ENCODE peak calls at places on chromosomes 12 and 14, in six cellular contexts. One of them, this sample, is unnamed.

GRCh38 chr12:40175489-40175888 is 49.3 kb upstream of the LRRK2 start:
- DNase-seq in fibroblast of mammary gland: no peak
- DNase-seq in MM.1S: no peak
- DNase-seq in astrocyte of the cerebellum: no peak
- DNase-seq in Panc1: no peak
- DNase-seq in upper lobe of right lung: no peak
- DNase-seq in this sample: no peak

GRCh38 chr14:102202944-102203343 is 63.2 kb downstream of the WDR20 start:
- DNase-seq in astrocyte of the cerebellum: no peak
- DNase-seq in MM.1S: no peak
- DNase-seq in fibroblast of mammary gland: no peak
- DNase-seq in upper lobe of right lung: no peak
- DNase-seq in Panc1: no peak
- DNase-seq in this sample: no peak

GRCh38 chr12:31220061-31220460 is 105.9 kb downstream of the SINHCAF start:
- DNase-seq in upper lobe of right lung: no peak
- DNase-seq in fibroblast of mammary gland: no peak
- DNase-seq in MM.1S: no peak
- DNase-seq in Panc1: no peak
- DNase-seq in astrocyte of the cerebellum: no peak
- DNase-seq in this sample: no peak

GRCh38 chr12:95322335-95322734 is 104.7 kb downstream of the VEZT start:
- DNase-seq in upper lobe of right lung: no peak
- DNase-seq in fibroblast of mammary gland: peak
- DNase-seq in astrocyte of the cerebellum: no peak
- DNase-seq in MM.1S: no peak
- DNase-seq in Panc1: no peak
- DNase-seq in this sample: no peak

GRCh38 chr14:96090441-96091148 is 51.4 kb downstream of the C14orf132 start:
- DNase-seq in Panc1: no peak
- DNase-seq in upper lobe of right lung: no peak
- DNase-seq in astrocyte of the cerebellum: peak
- DNase-seq in fibroblast of mammary gland: peak
- DNase-seq in MM.1S: no peak
- DNase-seq in this sample: no peak

GRCh38 chr12:129467289-129467688 is 436.5 kb downstream of the TMEM132D start:
- DNase-seq in Panc1: no peak
- DNase-seq in fibroblast of mammary gland: no peak
- DNase-seq in astrocyte of the cerebellum: no peak
- DNase-seq in upper lobe of right lung: no peak
- DNase-seq in MM.1S: no peak
- DNase-seq in this sample: no peak

GRCh38 chr12:52025301-52026172 is 18.8 kb downstream of the TAMALIN start:
- DNase-seq in upper lobe of right lung: peak
- DNase-seq in astrocyte of the cerebellum: peak
- DNase-seq in MM.1S: peak
- DNase-seq in Panc1: peak
- DNase-seq in fibroblast of mammary gland: peak
- DNase-seq in this sample: peak

GRCh38 chr14:33646692-33647260 is 304.1 kb downstream of the EGLN3 start:
- DNase-seq in fibroblast of mammary gland: peak
- DNase-seq in MM.1S: no peak
- DNase-seq in Panc1: no peak
- DNase-seq in astrocyte of the cerebellum: no peak
- DNase-seq in upper lobe of right lung: no peak
- DNase-seq in this sample: no peak

GRCh38 chr12:13342971-13343370 is 146.4 kb downstream of the EMP1 start:
- DNase-seq in MM.1S: no peak
- DNase-seq in astrocyte of the cerebellum: peak
- DNase-seq in fibroblast of mammary gland: peak
- DNase-seq in Panc1: no peak
- DNase-seq in upper lobe of right lung: no peak
- DNase-seq in this sample: no peak

GRCh38 chr12:630656-631632 is 32.3 kb downstream of the NINJ2 start:
- DNase-seq in MM.1S: peak
- DNase-seq in upper lobe of right lung: peak
- DNase-seq in astrocyte of the cerebellum: no peak
- DNase-seq in fibroblast of mammary gland: no peak
- DNase-seq in Panc1: no peak
- DNase-seq in this sample: no peak

GRCh38 chr12:6199211-6199530 is 1.0 kb upstream of the CD9 start:
- DNase-seq in Panc1: no peak
- DNase-seq in MM.1S: no peak
- DNase-seq in fibroblast of mammary gland: no peak
- DNase-seq in upper lobe of right lung: no peak
- DNase-seq in astrocyte of the cerebellum: no peak
- DNase-seq in this sample: no peak
- H3K4me3 ChIP-seq in Panc1: peak
- H3K4me3 ChIP-seq in MM.1S: no peak
- H3K4me3 ChIP-seq in fibroblast of mammary gland: no peak
- H3K4me3 ChIP-seq in upper lobe of right lung: peak
- H3K4me3 ChIP-seq in astrocyte of the cerebellum: peak
- H3K4me3 ChIP-seq in this sample: no peak

GRCh38 chr14:81219210-81219820 is 1.4 kb downstream of the GTF2A1 start:
- DNase-seq in Panc1: peak
- DNase-seq in fibroblast of mammary gland: peak
- DNase-seq in MM.1S: peak
- DNase-seq in astrocyte of the cerebellum: peak
- DNase-seq in upper lobe of right lung: peak
- DNase-seq in this sample: peak

GRCh38 chr14:81221579-81222102 is 882 bp upstream of the GTF2A1 start:
- DNase-seq in astrocyte of the cerebellum: no peak
- DNase-seq in MM.1S: no peak
- DNase-seq in upper lobe of right lung: no peak
- DNase-seq in Panc1: peak
- DNase-seq in fibroblast of mammary gland: no peak
- DNase-seq in this sample: no peak

GRCh38 chr14:81220767-81221578 is at the start of gene GTF2A1:
- DNase-seq in astrocyte of the cerebellum: peak
- DNase-seq in Panc1: peak
- DNase-seq in MM.1S: peak
- DNase-seq in fibroblast of mammary gland: peak
- DNase-seq in upper lobe of right lung: peak
- DNase-seq in this sample: peak

GRCh38 chr14:81219821-81220487 is 805 bp downstream of the GTF2A1 start:
- DNase-seq in MM.1S: peak
- DNase-seq in Panc1: no peak
- DNase-seq in astrocyte of the cerebellum: no peak
- DNase-seq in upper lobe of right lung: peak
- DNase-seq in fibroblast of mammary gland: peak
- DNase-seq in this sample: no peak

GRCh38 chr14:81220488-81220766 is 332 bp downstream of the GTF2A1 start:
- DNase-seq in MM.1S: no peak
- DNase-seq in astrocyte of the cerebellum: no peak
- DNase-seq in Panc1: no peak
- DNase-seq in fibroblast of mammary gland: no peak
- DNase-seq in upper lobe of right lung: no peak
- DNase-seq in this sample: no peak
- TF ChIP-seq CTCF in MM.1S: no peak
- TF ChIP-seq CTCF in astrocyte of the cerebellum: no peak
- TF ChIP-seq CTCF in Panc1: no peak
- TF ChIP-seq CTCF in fibroblast of mammary gland: no peak
- TF ChIP-seq CTCF in upper lobe of right lung: no peak
- TF ChIP-seq CTCF in this sample: no peak

DNA sequence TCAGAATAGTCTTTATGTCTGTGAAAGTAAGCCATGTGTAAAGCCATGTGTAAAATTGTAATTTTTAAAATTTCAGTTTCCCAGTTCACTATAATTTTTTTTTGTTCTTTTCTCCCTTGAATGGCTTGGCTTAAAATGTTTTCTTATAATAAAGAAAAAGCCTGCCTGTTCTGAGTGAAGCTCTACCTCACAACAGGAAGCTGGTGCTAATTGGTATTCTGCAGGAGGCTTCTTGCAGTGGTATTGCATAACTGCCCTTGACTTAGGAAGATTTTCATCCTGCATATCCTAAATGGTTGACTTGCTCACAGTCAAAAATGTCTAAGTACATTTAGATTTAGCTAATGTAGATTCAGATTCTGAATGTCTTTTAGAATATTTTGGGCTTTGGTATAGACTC is 49.5 kb downstream of the ATP2A2 start:
- DNase-seq in fibroblast of mammary gland: peak
- DNase-seq in upper lobe of right lung: no peak
- DNase-seq in astrocyte of the cerebellum: peak
- DNase-seq in Panc1: no peak
- DNase-seq in MM.1S: no peak
- DNase-seq in this sample: no peak
- H3K4me3 ChIP-seq in fibroblast of mammary gland: no peak
- H3K4me3 ChIP-seq in upper lobe of right lung: no peak
- H3K4me3 ChIP-seq in astrocyte of the cerebellum: no peak
- H3K4me3 ChIP-seq in Panc1: no peak
- H3K4me3 ChIP-seq in MM.1S: no peak
- H3K4me3 ChIP-seq in this sample: no peak

GRCh38 chr12:54144738-54145137 is 44.0 kb downstream of the SMUG1 start:
- DNase-seq in MM.1S: no peak
- DNase-seq in astrocyte of the cerebellum: no peak
- DNase-seq in fibroblast of mammary gland: no peak
- DNase-seq in Panc1: no peak
- DNase-seq in upper lobe of right lung: no peak
- DNase-seq in this sample: no peak

GRCh38 chr12:54145844-54146243 is 42.9 kb downstream of the SMUG1 start:
- DNase-seq in fibroblast of mammary gland: no peak
- DNase-seq in MM.1S: no peak
- DNase-seq in Panc1: no peak
- DNase-seq in astrocyte of the cerebellum: no peak
- DNase-seq in upper lobe of right lung: no peak
- DNase-seq in this sample: no peak

GRCh38 chr12:54141534-54142475 is 47.0 kb downstream of the SMUG1 start:
- DNase-seq in Panc1: no peak
- DNase-seq in upper lobe of right lung: no peak
- DNase-seq in astrocyte of the cerebellum: no peak
- DNase-seq in fibroblast of mammary gland: peak
- DNase-seq in MM.1S: no peak
- DNase-seq in this sample: no peak

GRCh38 chr12:54140958-54141388 is 47.8 kb downstream of the SMUG1 start:
- DNase-seq in upper lobe of right lung: no peak
- DNase-seq in astrocyte of the cerebellum: no peak
- DNase-seq in MM.1S: no peak
- DNase-seq in fibroblast of mammary gland: peak
- DNase-seq in Panc1: no peak
- DNase-seq in this sample: no peak

DNA sequence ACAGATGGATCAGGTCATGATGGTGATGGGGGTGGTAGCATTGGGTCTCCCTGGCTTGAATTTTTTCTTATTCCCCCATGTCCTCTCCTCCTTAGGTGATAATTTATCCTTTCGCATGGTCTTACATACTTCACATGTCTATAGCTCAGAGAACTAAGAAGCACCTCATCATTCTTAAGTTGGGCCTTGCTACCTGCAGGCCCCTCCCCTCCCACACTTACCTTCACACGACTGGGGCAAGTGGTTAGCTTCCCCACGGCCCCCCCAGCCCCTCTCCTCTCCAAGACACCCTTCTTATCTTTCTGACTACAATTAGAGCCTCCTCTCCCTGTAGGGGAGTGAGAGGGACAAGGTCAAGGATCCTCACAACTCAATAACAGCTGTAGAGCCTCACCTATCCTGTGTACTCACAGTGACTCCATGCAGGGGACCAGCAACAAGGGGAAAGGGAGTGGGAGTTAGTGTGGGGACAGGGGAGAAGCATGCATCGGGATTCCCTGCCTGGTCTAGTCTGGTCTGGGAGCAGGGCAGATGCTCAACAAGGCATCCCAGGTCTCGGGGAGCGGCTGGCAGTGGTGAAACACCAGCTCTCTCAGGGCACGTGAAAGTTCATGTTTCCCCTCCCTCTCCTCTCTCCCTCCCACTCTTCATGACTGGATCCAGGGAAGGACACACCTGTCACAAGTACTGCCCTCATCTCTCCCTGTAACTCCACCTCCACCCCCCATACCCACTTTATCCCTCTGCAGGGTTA is 45.4 kb downstream of the SMUG1 start:
- DNase-seq in fibroblast of mammary gland: no peak
- DNase-seq in Panc1: no peak
- DNase-seq in upper lobe of right lung: no peak
- DNase-seq in MM.1S: no peak
- DNase-seq in astrocyte of the cerebellum: no peak
- DNase-seq in this sample: no peak
- TF ChIP-seq CTCF in fibroblast of mammary gland: no peak
- TF ChIP-seq CTCF in Panc1: no peak
- TF ChIP-seq CTCF in upper lobe of right lung: no peak
- TF ChIP-seq CTCF in MM.1S: no peak
- TF ChIP-seq CTCF in astrocyte of the cerebellum: no peak
- TF ChIP-seq CTCF in this sample: no peak

This sample was measured in LNCaP clone FGC.